ENCODE peak calls at places on chromosomes 1 and 21, in four cellular contexts. S is GM12878, E is H1, C is HepG2. U is an unnamed sample.

GRCh38 chr21:41425954-41426655 is at the start of gene MX1:
- DNase-seq in S (peak), C (peak), E (no peak), U (no peak)

GRCh38 chr1:206921772-206922265 is at the start of gene FCMR:
- DNase-seq in C (peak), S (peak), E (no peak), U (no peak)

GRCh38 chr1:22803833-22804232 is 93.2 kb downstream of the EPHB2 start:
- DNase-seq in S (no peak), E (no peak), C (no peak), U (no peak)

GRCh38 chr1:160097911-160098851 is at the start of gene IGSF8:
- DNase-seq in S (peak), E (no peak), C (peak), U (peak)

GRCh38 chr1:174841747-174842146 is 158.0 kb upstream of the CACYBP start:
- DNase-seq in C (no peak), S (no peak), E (no peak), U (no peak)

GRCh38 chr1:212608956-212609700 is 567 bp downstream of the ATF3 start:
- DNase-seq in C (peak), E (no peak), S (no peak), U (peak)

GRCh38 chr1:116256875-116257823 is 115.9 kb upstream of the ATP1A1 start:
- DNase-seq in C (no peak), S (peak), E (no peak), U (no peak)

GRCh38 chr1:17826165-17826488 is 71.0 kb downstream of the ACTL8 start:
- DNase-seq in S (no peak), C (peak), E (no peak), U (peak)

GRCh38 chr1:245804696-245805095 is 649.9 kb downstream of the KIF26B start:
- DNase-seq in C (no peak), S (no peak), E (no peak), U (no peak)

GRCh38 chr1:154557939-154558609 is 388 bp downstream of the UBE2Q1 start:
- DNase-seq in S (no peak), E (no peak), C (no peak), U (peak)

GRCh38 chr1:184472117-184472516 is 85.3 kb downstream of the C1orf21 start:
- DNase-seq in S (no peak), E (no peak), C (no peak), U (no peak)

GRCh38 chr1:205992218-205992882 is 10.8 kb downstream of the RAB7B start:
- DNase-seq in E (no peak), C (no peak), S (no peak), U (no peak)

GRCh38 chr1:98044071-98044697 is 123.3 kb upstream of the DPYD start:
- DNase-seq in S (no peak), E (no peak), C (no peak), U (no peak)

GRCh38 chr1:46517010-46517600 is 27.5 kb downstream of the DMBX1 start:
- DNase-seq in C (no peak), S (no peak), E (peak), U (no peak)

GRCh38 chr1:87805661-87806376 is 477.1 kb downstream of the LMO4 start:
- DNase-seq in E (no peak), S (no peak), C (peak), U (no peak)

GRCh38 chr1:215824245-215824644 is 257.1 kb downstream of the KCTD3 start:
- DNase-seq in E (peak), S (no peak), C (no peak), U (peak)

GRCh38 chr1:153567621-153568366 is 2.1 kb upstream of the S100A2 start:
- DNase-seq in S (no peak), C (peak), E (no peak), U (no peak)

GRCh38 chr1:245901037-245901436 is 606.0 kb downstream of the SMYD3 start:
- DNase-seq in E (no peak), S (peak), C (no peak), U (no peak)

GRCh38 chr1:226723640-226724532 is 15.2 kb downstream of the ITPKB start:
- DNase-seq in C (no peak), S (no peak), E (no peak), U (peak)

GRCh38 chr1:62139410-62139809 is 55.2 kb upstream of the L1TD1 start:
- DNase-seq in S (no peak), C (no peak), E (no peak), U (no peak)

GRCh38 chr1:177103005-177103404 is 61.5 kb downstream of the ASTN1 start:
- DNase-seq in C (no peak), S (no peak), E (no peak), U (no peak)

GRCh38 chr1:177106614-177107365 is 57.7 kb downstream of the ASTN1 start:
- DNase-seq in C (no peak), E (no peak), S (no peak), U (no peak)
- TF ChIP-seq SUZ12 in C (no peak), E (no peak), S (no peak), U (no peak)

DNA sequence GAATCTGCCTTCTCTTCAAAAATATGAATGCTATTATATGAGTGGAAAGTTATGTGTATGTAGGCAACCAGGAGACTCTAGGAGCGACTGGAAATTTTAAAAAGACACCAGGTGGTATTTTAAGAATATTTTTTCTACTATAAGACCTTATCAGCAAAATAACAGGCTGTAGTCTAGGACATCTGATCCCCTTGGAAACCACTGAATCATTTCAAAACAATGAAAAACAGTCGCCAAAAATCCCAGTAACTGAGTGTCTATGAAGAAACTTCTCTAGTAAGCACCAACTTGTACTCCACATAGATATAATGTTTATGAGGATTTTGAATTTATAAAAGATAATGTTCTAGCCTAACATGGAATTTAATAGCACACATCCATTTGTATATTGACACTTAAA is 358.5 kb downstream of the GPATCH2 start:
- DNase-seq in E (no peak), S (no peak), C (no peak), U (no peak)
- TF ChIP-seq SUZ12 in E (no peak), S (no peak), C (no peak), U (no peak)

DNA sequence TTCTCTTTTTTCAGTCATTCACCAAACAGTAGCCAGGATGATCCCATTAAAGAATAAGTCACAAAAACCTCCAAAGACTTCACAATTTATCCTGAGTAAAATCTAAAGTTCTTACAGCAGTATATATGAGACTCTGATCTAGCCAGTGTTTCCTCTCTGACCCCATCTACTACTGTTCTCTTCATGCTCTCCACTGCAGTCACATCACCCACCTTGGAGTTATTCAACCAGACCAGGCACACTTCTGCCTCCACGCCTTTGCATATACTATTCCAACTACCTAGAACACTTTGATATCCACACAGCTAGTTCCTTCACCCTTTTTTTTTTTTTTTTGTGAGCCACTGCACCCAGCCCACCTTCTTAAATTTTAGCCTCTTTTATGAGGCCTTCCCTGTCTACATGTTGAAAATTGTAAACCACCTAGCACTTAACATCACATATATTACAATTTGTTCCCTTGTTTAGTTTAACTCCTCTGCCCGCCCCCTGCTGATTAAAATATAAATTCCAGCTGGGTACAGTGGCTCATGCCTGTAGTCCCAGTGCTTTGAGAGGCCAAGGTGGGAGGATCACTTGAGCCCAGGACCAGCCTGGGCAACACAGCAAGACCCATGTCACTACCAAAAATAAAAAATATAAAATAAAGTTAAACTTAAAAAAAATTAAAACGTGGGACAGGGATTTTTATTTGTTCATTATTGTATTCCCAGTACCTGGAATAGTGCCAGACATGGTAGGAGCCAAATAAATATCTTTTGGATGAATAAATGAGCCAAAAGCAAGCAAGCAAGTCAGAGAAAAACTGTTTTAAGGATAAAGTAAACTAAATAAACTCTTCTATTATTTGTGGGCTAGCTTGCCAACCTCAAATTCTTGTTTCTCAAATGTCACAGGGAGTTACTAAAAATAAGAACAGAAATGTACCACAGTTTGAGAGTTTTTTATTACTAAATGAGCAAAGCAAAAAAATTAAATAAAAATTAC is 35.2 kb upstream of the MUTYH start:
- DNase-seq in C (no peak), E (no peak), S (no peak), U (no peak)
- TF ChIP-seq SUZ12 in C (no peak), E (no peak), S (no peak), U (no peak)

GRCh38 chr1:24696756-24697330 is 48.4 kb upstream of the CLIC4 start:
- DNase-seq in S (no peak), C (no peak), E (no peak), U (no peak)

GRCh38 chr1:24694380-24694843 is 50.8 kb upstream of the CLIC4 start:
- DNase-seq in E (no peak), S (peak), C (no peak), U (no peak)

GRCh38 chr1:24696033-24696755 is 49.1 kb upstream of the CLIC4 start:
- DNase-seq in E (no peak), C (no peak), S (no peak), U (no peak)

GRCh38 chr1:24693827-24694379 is 50.8 kb downstream of the SRRM1 start:
- DNase-seq in S (no peak), E (no peak), C (no peak), U (no peak)

DNA sequence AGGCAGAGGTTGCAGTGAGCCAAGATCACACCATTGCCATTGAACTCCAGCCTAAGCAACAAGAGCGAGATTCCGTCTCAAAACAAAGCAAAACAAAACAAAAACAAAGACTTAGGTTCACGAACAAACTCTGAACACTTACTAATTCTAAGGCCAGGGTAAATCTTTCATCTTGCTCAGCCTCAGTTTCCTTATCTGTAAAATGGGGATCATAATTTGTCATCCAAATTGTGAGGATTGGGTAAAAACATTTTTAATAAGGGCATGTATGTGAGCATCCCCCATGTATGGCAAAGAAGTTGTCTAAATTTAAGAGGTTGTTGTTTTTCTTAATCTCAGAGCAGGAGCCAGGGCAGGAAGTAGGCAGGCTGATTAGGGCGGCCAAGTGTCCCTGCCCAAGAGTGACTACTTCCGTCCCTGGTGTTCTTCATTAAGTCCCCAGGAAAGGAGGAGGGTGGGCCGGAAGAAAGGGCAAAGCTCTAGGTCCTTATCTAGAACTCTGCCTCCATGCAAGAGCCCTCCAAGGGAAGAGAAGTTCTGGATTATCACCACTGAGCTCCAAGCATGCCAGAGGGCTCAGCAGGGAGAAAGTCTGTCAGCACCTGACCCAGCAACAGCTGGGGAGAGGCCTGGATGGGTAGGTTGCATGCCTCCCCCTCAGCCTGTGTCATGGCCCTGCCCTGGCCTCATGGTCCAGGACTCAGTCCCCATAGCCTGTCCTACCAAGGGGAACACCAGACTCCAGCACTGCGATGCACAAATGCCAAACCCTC is 49.9 kb upstream of the CLIC4 start:
- DNase-seq in E (no peak), C (no peak), S (no peak), U (no peak)
- TF ChIP-seq SUZ12 in E (no peak), C (no peak), S (no peak), U (no peak)

DNA sequence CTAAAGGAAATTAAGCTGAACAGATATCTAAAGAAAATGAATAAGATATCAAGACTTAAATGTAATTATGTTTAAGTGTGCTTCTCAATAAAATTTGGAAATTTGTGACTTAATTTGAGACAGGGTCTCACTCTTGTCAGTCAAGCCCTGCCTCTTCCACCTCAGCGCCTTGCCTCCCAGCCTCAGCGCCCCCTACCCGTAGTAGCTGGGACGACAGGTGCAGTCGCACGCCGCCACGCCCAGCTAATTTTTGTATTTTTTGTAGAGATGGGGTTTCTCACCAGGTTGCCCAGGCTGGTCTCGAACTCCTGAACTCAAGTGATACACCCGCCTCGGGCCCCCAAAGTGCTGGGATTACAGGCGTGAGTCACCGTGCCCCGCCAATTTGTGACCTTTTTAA is 117.0 kb downstream of the CLEC20A start:
- DNase-seq in C (no peak), E (no peak), S (no peak), U (no peak)
- TF ChIP-seq SUZ12 in C (no peak), E (no peak), S (no peak), U (no peak)

DNA sequence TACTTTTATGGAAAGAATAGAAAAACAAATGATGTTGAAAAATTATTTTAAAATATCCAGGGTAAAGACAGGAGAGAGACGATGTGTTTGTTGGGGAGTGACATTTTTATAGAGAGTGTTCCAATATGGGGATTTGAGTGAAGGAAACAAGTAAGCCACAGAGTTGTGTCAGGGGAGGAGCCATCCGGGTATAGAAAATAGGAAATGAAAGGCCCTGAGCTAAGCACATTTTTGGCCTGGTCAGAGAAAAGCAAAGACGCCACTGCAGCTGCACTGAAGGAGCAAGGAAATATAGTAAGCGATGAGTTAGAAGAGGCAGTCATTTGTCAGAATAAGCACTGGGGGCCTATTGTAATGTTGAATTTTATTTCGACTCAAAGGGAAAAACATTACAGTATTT is 107.3 kb upstream of the ADGRL4 start:
- DNase-seq in S (no peak), C (no peak), E (no peak), U (no peak)
- TF ChIP-seq SUZ12 in S (no peak), C (no peak), E (no peak), U (no peak)

GRCh38 chr1:48405400-48405799 is 66.6 kb downstream of the SPATA6 start:
- DNase-seq in C (no peak), S (no peak), E (no peak), U (no peak)
- TF ChIP-seq SUZ12 in C (no peak), S (no peak), E (no peak), U (no peak)

DNA sequence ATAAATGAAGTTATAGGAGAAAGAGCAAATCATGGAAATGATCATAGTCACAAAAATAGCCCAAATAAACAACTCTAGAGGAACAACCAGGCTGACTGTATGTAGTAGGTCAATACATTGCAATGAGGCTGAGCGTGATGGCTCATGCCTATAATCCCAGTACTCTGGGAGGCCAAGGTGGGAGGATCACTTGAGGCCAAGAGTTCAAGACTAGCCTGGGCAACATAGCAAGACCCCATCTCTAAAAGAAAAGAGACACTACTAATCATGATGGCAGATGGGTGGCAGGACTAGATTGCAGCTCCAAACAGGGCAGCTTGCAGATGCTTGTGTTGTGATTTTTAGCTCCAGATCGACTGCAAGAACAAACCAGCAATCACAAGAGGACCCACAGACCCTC is 27.6 kb downstream of the NDC1 start:
- DNase-seq in C (no peak), S (no peak), E (no peak), U (no peak)
- TF ChIP-seq SUZ12 in C (no peak), S (no peak), E (no peak), U (no peak)

GRCh38 chr1:228902781-228903572 is 167.7 kb downstream of the RHOU start:
- DNase-seq in E (no peak), S (no peak), C (peak), U (no peak)

GRCh38 chr1:228900993-228901392 is 165.7 kb downstream of the RHOU start:
- DNase-seq in C (no peak), E (no peak), S (no peak), U (no peak)

GRCh38 chr1:228903573-228904122 is 168.4 kb downstream of the RHOU start:
- DNase-seq in E (no peak), S (no peak), C (no peak), U (no peak)

GRCh38 chr1:228900099-228900965 is 165.1 kb downstream of the RHOU start:
- DNase-seq in S (no peak), C (no peak), E (no peak), U (no peak)

DNA sequence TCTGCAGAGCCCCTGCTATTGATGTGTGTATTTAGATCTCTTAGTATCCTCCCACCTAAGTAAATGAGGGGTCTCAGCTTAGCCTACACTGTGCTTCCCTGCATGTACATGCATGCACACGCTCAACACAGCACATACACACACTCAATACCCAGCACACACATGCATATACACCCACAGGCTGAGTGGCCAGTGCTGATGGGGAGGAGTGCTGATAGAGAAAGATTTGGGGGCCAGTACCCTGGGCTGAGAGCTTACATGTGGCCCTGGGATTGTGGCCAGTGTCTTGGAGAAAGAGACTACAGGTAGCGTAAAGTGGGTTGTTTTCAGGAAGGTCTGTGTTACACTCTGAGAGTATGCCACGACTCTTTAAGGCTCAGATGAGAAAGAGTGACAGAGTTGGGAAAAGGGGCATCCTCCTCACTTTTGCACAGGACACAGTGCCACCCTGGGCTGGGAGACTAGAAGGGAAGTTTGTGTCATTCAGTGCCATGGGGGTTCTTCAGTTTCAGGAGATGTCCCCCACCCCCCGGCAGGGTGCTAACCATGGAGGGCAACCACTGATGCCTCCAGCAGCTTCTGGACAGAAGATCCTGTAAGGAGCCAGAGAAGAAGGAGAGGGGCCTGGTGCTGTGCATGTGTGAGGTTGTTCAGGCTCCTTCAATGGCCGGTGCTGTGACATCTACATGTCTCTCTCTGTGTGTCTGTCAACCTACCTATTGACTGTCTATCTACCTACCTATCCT is 166.8 kb downstream of the RHOU start:
- DNase-seq in E (no peak), C (no peak), S (no peak), U (no peak)
- TF ChIP-seq SUZ12 in E (no peak), C (no peak), S (no peak), U (no peak)

U was measured in HEK293T.